ENCODE peak calls at places on chromosomes 7 and 10, in seven cellular contexts. E is HepG2, H is left ventricle myocardium inferior, Y is PC-9, C is choroid plexus epithelial cell, W is WERI-Rb-1, S is AG09309. R is an unnamed sample.

GRCh38 chr7:71193099-71193810 is 61.3 kb downstream of the GALNT17 start:
- DNase-seq in E (no peak), H (no peak), S (no peak), W (no peak), Y (no peak), C (no peak), R (no peak)

GRCh38 chr10:72316748-72317435 is 37.8 kb downstream of the DNAJB12 start:
- DNase-seq in S (no peak), E (peak), H (peak), C (no peak), W (no peak), Y (no peak), R (peak)

GRCh38 chr10:111481271-111482073 is 404.6 kb downstream of the ADRA2A start:
- DNase-seq in S (no peak), H (no peak), E (peak), C (no peak), W (no peak), Y (no peak), R (no peak)

GRCh38 chr7:132430466-132430862 is 145.8 kb downstream of the PLXNA4 start:
- DNase-seq in S (no peak), W (peak), E (no peak), H (no peak), C (no peak), Y (no peak), R (no peak)

GRCh38 chr7:124918662-124919061 is 11.0 kb downstream of the POT1 start:
- DNase-seq in Y (no peak), W (no peak), S (no peak), E (no peak), C (no peak), H (no peak), R (no peak)

GRCh38 chr10:133422821-133423771 is 1.3 kb downstream of the SPRN start:
- DNase-seq in C (no peak), H (no peak), Y (no peak), E (no peak), W (no peak), S (no peak), R (peak)

GRCh38 chr7:77538186-77538907 is 1.3 kb downstream of the PTPN12 start:
- DNase-seq in S (peak), E (peak), W (peak), H (peak), Y (peak), C (peak), R (peak)

GRCh38 chr7:86947956-86948355 is 111.5 kb downstream of the ELAPOR2 start:
- DNase-seq in Y (no peak), C (no peak), H (no peak), W (no peak), S (no peak), E (peak), R (no peak)

GRCh38 chr7:123929107-123929506 is 4.1 kb downstream of the SPAM1 start:
- DNase-seq in Y (peak), E (no peak), W (no peak), H (no peak), S (no peak), C (no peak), R (peak)

GRCh38 chr10:44071479-44071878 is 313.4 kb downstream of the CXCL12 start:
- DNase-seq in E (no peak), Y (no peak), S (peak), W (no peak), C (peak), H (no peak), R (no peak)

GRCh38 chr10:86139066-86139657 is 227.4 kb downstream of the GRID1 start:
- DNase-seq in S (no peak), Y (no peak), H (no peak), W (peak), E (peak), C (peak), R (peak)

GRCh38 chr10:66627156-66627555 is 298.7 kb upstream of the LRRTM3 start:
- DNase-seq in Y (no peak), C (peak), H (no peak), S (no peak), W (peak), E (peak), R (peak)

GRCh38 chr10:20515654-20516053 is 381.5 kb downstream of the NEBL start:
- DNase-seq in W (no peak), C (no peak), E (no peak), H (no peak), S (no peak), Y (no peak), R (no peak)

GRCh38 chr10:98642281-98642680 is 195.5 kb upstream of the HPS1 start:
- DNase-seq in Y (no peak), S (no peak), E (no peak), C (no peak), H (no peak), W (no peak), R (no peak)

GRCh38 chr7:103981003-103981423 is 8.4 kb downstream of the RELN start:
- DNase-seq in W (no peak), Y (no peak), E (no peak), C (no peak), H (no peak), S (no peak), R (no peak)

GRCh38 chr10:71568896-71569492 is 150.6 kb downstream of the C10orf105 start:
- DNase-seq in Y (no peak), H (no peak), S (no peak), C (no peak), W (no peak), E (no peak), R (no peak)

GRCh38 chr7:120973849-120974248 is 14.7 kb upstream of the CPED1 start:
- DNase-seq in Y (no peak), S (no peak), H (no peak), C (peak), W (no peak), E (no peak), R (no peak)

GRCh38 chr7:19111474-19112143 is 5.8 kb downstream of the TWIST1 start:
- DNase-seq in H (no peak), C (peak), W (no peak), S (no peak), E (no peak), Y (no peak), R (no peak)

GRCh38 chr10:98460837-98461499 is 14.2 kb upstream of the HPS1 start:
- DNase-seq in E (peak), H (no peak), C (peak), W (no peak), S (peak), Y (peak), R (peak)

GRCh38 chr10:44917848-44918247 is 6.7 kb downstream of the TMEM72 start:
- DNase-seq in Y (no peak), H (no peak), E (no peak), W (no peak), S (no peak), C (no peak), R (no peak)

GRCh38 chr10:108783897-108784296 is 1139.4 kb downstream of the XPNPEP1 start:
- DNase-seq in W (peak), H (no peak), C (peak), Y (peak), E (peak), S (no peak), R (peak)

GRCh38 chr7:29102554-29103151 is 43.7 kb downstream of the CPVL start:
- DNase-seq in Y (no peak), C (peak), S (peak), H (peak), W (peak), E (peak), R (peak)

GRCh38 chr7:157775021-157775559 is 438.3 kb downstream of the DNAJB6 start:
- DNase-seq in S (no peak), E (no peak), W (no peak), Y (no peak), H (no peak), C (no peak), R (no peak)

GRCh38 chr7:40542982-40543741 is 408.4 kb downstream of the SUGCT start:
- DNase-seq in C (peak), S (no peak), H (no peak), E (no peak), Y (no peak), W (no peak), R (no peak)

GRCh38 chr10:49556723-49557122 is 17.8 kb upstream of the ERCC6 start:
- DNase-seq in H (no peak), E (no peak), C (no peak), Y (no peak), W (no peak), S (no peak), R (no peak)

GRCh38 chr10:49309691-49310371 is 10.9 kb downstream of the C10orf71 start:
- DNase-seq in Y (no peak), C (no peak), H (no peak), E (no peak), S (no peak), W (no peak), R (no peak)

GRCh38 chr7:135193615-135194081 is 17.7 kb downstream of the WDR91 start:
- DNase-seq in E (peak), C (peak), S (peak), Y (no peak), W (no peak), H (no peak), R (no peak)

GRCh38 chr7:30365626-30366025 is 81.2 kb downstream of the ZNRF2 start:
- DNase-seq in W (no peak), C (no peak), Y (no peak), E (no peak), H (no peak), S (no peak), R (no peak)

GRCh38 chr10:31129261-31129660 is 97.6 kb upstream of the ZNF438 start:
- DNase-seq in E (no peak), C (peak), S (peak), H (no peak), W (no peak), Y (no peak), R (peak)

GRCh38 chr10:11610855-11611247 is 599 bp downstream of the USP6NL start:
- DNase-seq in Y (no peak), W (no peak), C (peak), H (peak), S (no peak), E (no peak), R (peak)

GRCh38 chr10:119522747-119523426 is 19.6 kb downstream of the RGS10 start:
- DNase-seq in H (no peak), Y (peak), W (no peak), E (peak), S (no peak), C (no peak), R (no peak)

GRCh38 chr10:76034236-76035009 is 603.0 kb downstream of the LRMDA start:
- DNase-seq in H (no peak), C (no peak), E (no peak), W (peak), S (no peak), Y (no peak), R (no peak)

GRCh38 chr10:43211431-43212042 is 55.3 kb downstream of the RASGEF1A start:
- DNase-seq in W (no peak), E (no peak), C (no peak), Y (no peak), H (no peak), S (no peak), R (no peak)

GRCh38 chr10:69419761-69420126 is 3.0 kb upstream of the TACR2 start:
- DNase-seq in C (no peak), E (no peak), Y (peak), H (no peak), S (no peak), W (no peak), R (no peak)

GRCh38 chr7:76225379-76225778 is 23.7 kb downstream of the SRRM3 start:
- DNase-seq in H (no peak), W (no peak), E (no peak), C (peak), S (no peak), Y (no peak), R (peak)

GRCh38 chr7:116663744-116664143 is 8.3 kb upstream of the MET start:
- DNase-seq in C (no peak), Y (no peak), S (no peak), H (no peak), W (no peak), E (no peak), R (no peak)

GRCh38 chr7:41786943-41787342 is 84.1 kb upstream of the INHBA start:
- DNase-seq in W (no peak), S (no peak), E (no peak), H (no peak), C (no peak), Y (no peak), R (no peak)

DNA sequence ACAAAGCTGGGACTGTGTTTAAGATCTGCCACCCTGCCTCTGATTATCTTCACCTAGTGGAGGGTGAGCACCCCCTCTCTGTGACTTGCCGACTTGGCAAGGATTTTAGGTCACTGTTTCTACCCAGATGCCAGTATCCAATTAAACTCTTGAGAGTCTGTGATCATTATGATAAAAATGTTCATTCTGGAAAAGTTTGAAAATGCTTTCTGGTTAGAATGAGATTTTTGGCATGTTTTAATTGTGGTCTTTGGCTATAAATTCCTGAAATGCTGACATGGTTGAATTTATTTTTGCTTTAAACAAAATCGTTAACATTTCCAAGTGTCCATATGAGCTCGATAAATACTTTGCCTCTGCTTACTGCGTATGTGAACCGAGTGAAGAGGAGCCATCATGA is 221.4 kb downstream of the BICC1 start:
- DNase-seq in S (peak), Y (no peak), H (no peak), C (no peak), E (no peak), W (no peak), R (no peak)
- TF ChIP-seq CTCF in S (peak), Y (no peak), H (no peak), C (peak), E (no peak), W (peak), R (no peak)

DNA sequence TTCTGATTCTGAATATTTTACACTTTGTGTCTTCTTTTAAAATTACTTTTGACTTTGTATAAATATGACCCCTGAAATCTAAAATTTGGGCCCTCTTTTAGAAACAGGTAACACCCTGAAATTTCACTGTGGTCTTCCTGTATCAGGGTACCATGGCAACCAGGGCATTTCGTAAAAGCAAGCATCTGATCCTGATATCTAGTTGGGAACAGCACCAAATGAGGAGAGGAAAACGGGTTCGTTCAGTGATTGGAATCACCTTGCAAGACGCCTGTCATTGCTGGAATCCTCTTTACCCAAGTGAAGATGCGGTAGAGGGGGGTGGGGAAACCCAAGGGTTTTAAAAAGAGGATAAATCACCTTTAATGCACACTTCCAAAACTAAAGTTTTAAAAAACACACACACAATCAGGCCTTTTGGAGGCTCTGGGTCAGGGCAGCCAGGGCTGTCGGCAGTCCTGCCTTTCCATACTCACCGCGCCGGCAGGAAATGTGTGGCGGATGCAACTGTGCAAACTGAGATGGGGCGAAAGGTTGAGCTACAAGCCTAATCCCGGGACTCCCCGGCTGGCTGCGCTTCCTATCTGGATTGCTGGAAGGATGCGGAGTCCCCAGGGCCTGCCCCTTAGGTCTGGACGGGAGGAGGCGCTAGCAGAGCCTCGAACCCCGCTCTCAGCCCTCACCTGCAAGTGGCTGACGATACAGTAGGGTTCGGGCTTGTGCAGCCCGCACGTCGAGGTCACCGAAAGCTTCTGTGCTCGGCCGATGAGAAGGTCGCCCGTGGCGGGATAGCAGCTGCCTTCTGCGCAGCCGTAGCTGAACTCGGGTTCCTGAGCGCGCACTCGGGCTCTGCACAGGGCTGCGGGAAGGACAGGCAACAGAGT is 1.8 kb downstream of the LAMB1 start:
- DNase-seq in W (peak), C (peak), E (no peak), S (no peak), H (peak), Y (no peak), R (peak)
- H3K4me3 ChIP-seq in W (peak), C (peak), E (peak), S (peak), H (peak), Y (peak), R (peak)

GRCh38 chr10:87817291-87817872 is 644 bp downstream of the ATAD1 start:
- DNase-seq in E (peak), Y (no peak), H (no peak), W (no peak), S (no peak), C (peak), R (no peak)

GRCh38 chr10:87819274-87819585 is 1.2 kb upstream of the ATAD1 start:
- DNase-seq in H (no peak), S (no peak), E (no peak), Y (no peak), W (no peak), C (no peak), R (no peak)

GRCh38 chr10:87816842-87817178 is 1.2 kb downstream of the ATAD1 start:
- DNase-seq in S (no peak), W (no peak), Y (no peak), H (no peak), E (no peak), C (no peak), R (no peak)

GRCh38 chr10:87817873-87818504 is at the start of gene ATAD1:
- DNase-seq in Y (peak), C (peak), E (peak), H (peak), W (peak), S (peak), R (peak)

DNA sequence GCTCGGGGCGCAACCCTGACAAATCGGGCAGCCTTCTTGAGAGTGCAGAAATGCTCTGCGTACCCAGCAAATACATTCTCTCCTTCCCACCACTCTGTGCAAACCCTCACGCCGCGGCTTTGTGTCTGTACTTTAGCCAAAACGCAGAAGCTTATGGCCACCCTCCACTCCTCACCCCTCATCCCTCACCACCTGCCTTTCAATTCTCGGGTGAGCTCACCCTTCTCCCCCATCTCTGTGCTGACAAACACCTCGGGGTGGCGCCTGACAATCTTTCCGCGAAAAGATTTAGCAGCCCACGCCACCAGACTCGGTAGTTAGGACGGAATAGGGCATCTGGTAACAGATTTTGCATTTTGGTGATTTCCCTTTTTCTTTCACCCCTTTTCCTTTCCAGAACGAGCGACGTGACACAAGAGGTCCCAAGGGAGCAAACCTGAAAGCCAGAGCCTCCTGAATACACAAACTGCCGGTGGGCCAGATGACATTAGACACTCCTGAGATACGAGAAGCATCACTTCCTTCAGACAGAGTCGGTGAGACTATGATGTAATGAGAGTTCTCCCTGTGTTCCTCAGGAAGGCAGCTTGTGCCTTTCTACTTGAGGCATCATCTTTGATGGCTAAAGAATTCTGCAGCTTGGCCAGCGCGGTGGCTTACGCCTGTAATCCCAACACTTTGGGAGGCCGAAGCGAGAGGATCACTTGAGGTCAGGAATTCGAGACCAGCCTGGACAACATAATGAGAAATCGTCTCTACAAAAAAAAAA is 663 bp upstream of the ATAD1 start:
- DNase-seq in H (peak), S (no peak), E (no peak), Y (peak), W (peak), C (peak), R (peak)
- TF ChIP-seq CTCF in H (no peak), S (no peak), E (peak), Y (no peak), W (peak), C (no peak), R (no peak)

GRCh38 chr10:117551322-117552155 is 9.0 kb downstream of the EMX2 start:
- DNase-seq in C (no peak), Y (no peak), S (no peak), H (no peak), E (no peak), W (no peak), R (no peak)
- H3K4me3 ChIP-seq in C (no peak), Y (no peak), S (no peak), H (no peak), E (no peak), W (no peak), R (no peak)

DNA sequence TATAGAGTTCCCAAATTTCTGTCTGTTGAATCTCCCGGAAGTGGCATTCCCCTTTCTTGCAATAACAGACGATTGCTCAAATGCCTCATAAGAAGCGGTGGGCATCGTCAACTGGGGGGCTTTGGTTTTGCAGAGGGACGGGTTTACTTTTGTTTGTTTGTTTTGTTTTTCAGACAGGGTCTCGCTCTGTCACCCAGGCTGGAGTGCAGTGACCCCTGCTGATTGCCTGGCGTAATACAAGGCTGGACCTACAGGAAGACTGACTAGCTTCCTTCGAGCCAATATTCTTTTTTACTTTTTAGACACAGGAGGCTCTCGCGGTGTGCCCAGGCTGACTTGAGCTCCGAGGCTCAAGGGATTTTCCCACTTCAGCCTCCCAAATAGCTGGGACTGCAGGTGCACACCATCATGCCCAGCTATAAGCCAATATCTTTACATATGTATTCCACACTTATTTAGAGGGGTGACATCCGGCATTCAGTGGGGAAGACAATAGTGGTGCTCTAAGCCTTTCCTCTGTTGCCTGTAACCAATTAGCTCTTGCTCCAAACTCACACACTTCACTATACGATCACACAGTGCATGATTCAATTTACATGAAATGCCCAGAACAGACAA is 58.1 kb downstream of the FHIP2A start:
- DNase-seq in S (no peak), W (peak), Y (no peak), E (peak), C (peak), H (no peak), R (peak)
- TF ChIP-seq CTCF in S (peak), W (peak), Y (peak), E (peak), C (peak), H (peak), R (peak)

R was measured in hepatocyte.